ENCODE peak calls at places on chromosomes 12 and 14, in four cellular contexts. One of them, this sample, is unnamed.

GRCh38 chr12:10214877-10215267 is 2.2 kb downstream of the GABARAPL1 start:
- DNase-seq in GM20000: no peak
- DNase-seq in MM.1S: no peak
- DNase-seq in Peyer's patch: no peak
- DNase-seq in this sample: no peak

GRCh38 chr12:113766133-113766879 is 199.8 kb downstream of the RBM19 start:
- DNase-seq in GM20000: no peak
- DNase-seq in Peyer's patch: no peak
- DNase-seq in MM.1S: no peak
- DNase-seq in this sample: no peak

GRCh38 chr12:108888031-108888430 is 8.1 kb downstream of the DAO start:
- DNase-seq in GM20000: no peak
- DNase-seq in Peyer's patch: no peak
- DNase-seq in MM.1S: no peak
- DNase-seq in this sample: no peak

GRCh38 chr14:36658091-36659009 is 3.3 kb upstream of the PAX9 start:
- DNase-seq in Peyer's patch: no peak
- DNase-seq in MM.1S: no peak
- DNase-seq in GM20000: no peak
- DNase-seq in this sample: no peak

GRCh38 chr14:31968912-31969311 is 108.2 kb upstream of the ARHGAP5 start:
- DNase-seq in GM20000: no peak
- DNase-seq in MM.1S: no peak
- DNase-seq in Peyer's patch: no peak
- DNase-seq in this sample: no peak

GRCh38 chr14:71467419-71467818 is 464.8 kb upstream of the RGS6 start:
- DNase-seq in MM.1S: no peak
- DNase-seq in GM20000: no peak
- DNase-seq in Peyer's patch: no peak
- DNase-seq in this sample: no peak

GRCh38 chr12:89862511-89863331 is 154.1 kb upstream of the ATP2B1 start:
- DNase-seq in MM.1S: peak; percentile 70
- DNase-seq in GM20000: peak; percentile 69
- DNase-seq in Peyer's patch: peak; percentile 70
- DNase-seq in this sample: peak; percentile 30

GRCh38 chr12:56082382-56082781 is 2.4 kb downstream of the ERBB3 start:
- DNase-seq in MM.1S: no peak
- DNase-seq in Peyer's patch: no peak
- DNase-seq in GM20000: no peak
- DNase-seq in this sample: no peak

GRCh38 chr12:110689002-110689600 is at the start of gene HVCN1:
- DNase-seq in GM20000: peak; percentile 87
- DNase-seq in Peyer's patch: peak; percentile 77
- DNase-seq in MM.1S: no peak
- DNase-seq in this sample: peak; percentile 54

GRCh38 chr12:6288235-6288634 is 22.2 kb upstream of the PLEKHG6 start:
- DNase-seq in MM.1S: peak; percentile 1
- DNase-seq in Peyer's patch: no peak
- DNase-seq in GM20000: no peak
- DNase-seq in this sample: no peak
- TF ChIP-seq CTCF in MM.1S: no peak
- TF ChIP-seq CTCF in Peyer's patch: no peak
- TF ChIP-seq CTCF in GM20000: no peak
- TF ChIP-seq CTCF in this sample: no peak

DNA sequence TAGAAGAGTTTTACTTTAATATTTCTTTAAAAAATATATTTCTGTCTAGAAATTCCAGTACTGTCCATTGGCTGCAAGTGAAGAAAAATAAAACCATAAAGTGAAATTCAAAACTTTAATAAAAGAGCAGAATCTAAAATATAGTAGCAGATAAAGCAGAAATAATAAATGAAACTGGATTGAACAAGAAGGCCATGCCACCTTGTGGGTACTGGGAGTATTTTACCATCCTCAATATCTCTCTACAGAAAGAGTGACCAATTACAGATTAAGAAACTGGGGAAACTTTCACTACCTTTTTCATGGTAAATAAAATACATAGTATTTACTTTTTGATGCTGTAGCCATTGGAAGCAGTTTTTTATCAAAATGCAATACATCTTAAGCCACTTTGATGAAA is 220.5 kb downstream of the BCAT1 start:
- DNase-seq in MM.1S: peak; percentile 35
- DNase-seq in Peyer's patch: no peak
- DNase-seq in GM20000: peak; percentile 20
- DNase-seq in this sample: no peak
- TF ChIP-seq CTCF in MM.1S: peak; percentile 64
- TF ChIP-seq CTCF in Peyer's patch: no peak
- TF ChIP-seq CTCF in GM20000: no peak
- TF ChIP-seq CTCF in this sample: no peak

DNA sequence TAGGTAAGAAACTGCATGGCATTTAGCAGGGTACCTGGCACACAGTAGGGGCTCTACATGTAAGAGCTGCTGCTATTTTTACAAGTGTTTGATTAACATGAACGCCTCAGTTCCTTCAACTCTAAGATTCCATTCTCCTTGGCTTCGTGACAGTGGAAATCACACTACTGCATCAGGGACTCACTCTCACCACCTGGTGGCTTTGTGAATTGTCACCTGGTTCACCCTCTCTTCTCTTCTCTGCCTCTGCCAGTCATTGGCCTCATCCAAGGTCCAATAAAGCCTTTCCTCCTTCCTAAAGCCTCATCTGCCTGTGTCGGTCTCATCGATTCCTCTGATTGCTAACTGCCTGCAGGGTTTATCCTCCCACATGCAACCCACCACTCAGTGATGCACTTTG is 476.4 kb downstream of the VRK1 start:
- DNase-seq in Peyer's patch: no peak
- DNase-seq in GM20000: no peak
- DNase-seq in MM.1S: no peak
- DNase-seq in this sample: no peak
- TF ChIP-seq CTCF in Peyer's patch: no peak
- TF ChIP-seq CTCF in GM20000: no peak
- TF ChIP-seq CTCF in MM.1S: no peak
- TF ChIP-seq CTCF in this sample: no peak

GRCh38 chr12:12070674-12071661 is at the start of gene BCL2L14:
- DNase-seq in Peyer's patch: no peak
- DNase-seq in GM20000: peak; percentile 62
- DNase-seq in MM.1S: peak; percentile 46
- DNase-seq in this sample: no peak
- TF ChIP-seq CTCF in Peyer's patch: no peak
- TF ChIP-seq CTCF in GM20000: no peak
- TF ChIP-seq CTCF in MM.1S: peak; percentile 37
- TF ChIP-seq CTCF in this sample: no peak

DNA sequence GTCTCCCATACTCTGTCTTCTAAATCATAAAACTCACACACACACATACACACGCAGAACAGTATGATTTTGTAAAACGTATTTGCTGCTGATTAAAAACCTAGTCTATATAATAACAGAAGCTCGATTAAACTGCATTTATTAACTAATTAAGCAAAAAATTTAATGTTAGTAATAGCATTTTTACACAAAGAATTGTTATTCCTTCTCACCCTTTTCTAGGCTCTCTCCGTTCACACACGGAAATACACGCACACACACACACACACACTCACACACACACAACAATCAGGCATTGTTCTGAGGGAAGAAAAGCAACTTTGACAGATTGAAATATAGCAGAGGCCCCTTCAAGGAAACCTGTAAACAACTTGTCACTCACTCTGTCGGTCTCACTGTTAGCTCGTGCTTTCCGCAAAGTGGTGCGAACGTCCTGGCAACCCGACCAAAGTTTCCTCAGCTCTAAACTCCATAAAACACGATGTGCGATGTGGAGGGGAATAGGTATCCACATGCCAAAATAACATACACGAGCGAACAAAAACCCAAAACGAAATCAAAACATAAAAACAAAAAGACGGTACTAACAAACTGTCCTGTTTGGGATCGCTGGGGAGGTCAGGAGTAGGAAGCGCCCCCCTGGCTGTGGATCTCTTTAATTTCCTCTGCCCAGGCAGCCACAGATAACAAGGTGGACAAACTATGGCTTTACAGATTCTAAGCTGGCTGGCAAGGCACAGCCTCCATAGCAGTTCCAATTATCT is 723 bp upstream of the SOX5 start:
- DNase-seq in Peyer's patch: no peak
- DNase-seq in GM20000: no peak
- DNase-seq in MM.1S: no peak
- DNase-seq in this sample: no peak
- TF ChIP-seq CTCF in Peyer's patch: no peak
- TF ChIP-seq CTCF in GM20000: no peak
- TF ChIP-seq CTCF in MM.1S: no peak
- TF ChIP-seq CTCF in this sample: no peak

GRCh38 chr14:103613517-103613916 is 15.5 kb upstream of the KLC1 start:
- DNase-seq in MM.1S: peak; percentile 12
- DNase-seq in Peyer's patch: no peak
- DNase-seq in GM20000: no peak
- DNase-seq in this sample: no peak
- TF ChIP-seq CTCF in MM.1S: peak; percentile 41
- TF ChIP-seq CTCF in Peyer's patch: no peak
- TF ChIP-seq CTCF in GM20000: no peak
- TF ChIP-seq CTCF in this sample: no peak

GRCh38 chr14:104304451-104305351 is 166.3 kb downstream of the KIF26A start:
- DNase-seq in MM.1S: no peak
- DNase-seq in GM20000: no peak
- DNase-seq in Peyer's patch: no peak
- DNase-seq in this sample: no peak

GRCh38 chr14:104299993-104300761 is 161.8 kb downstream of the KIF26A start:
- DNase-seq in Peyer's patch: no peak
- DNase-seq in GM20000: no peak
- DNase-seq in MM.1S: no peak
- DNase-seq in this sample: no peak

GRCh38 chr14:104302794-104303405 is 164.5 kb downstream of the KIF26A start:
- DNase-seq in Peyer's patch: no peak
- DNase-seq in MM.1S: no peak
- DNase-seq in GM20000: no peak
- DNase-seq in this sample: no peak

GRCh38 chr14:104303705-104304425 is 165.5 kb downstream of the KIF26A start:
- DNase-seq in Peyer's patch: no peak
- DNase-seq in GM20000: no peak
- DNase-seq in MM.1S: no peak
- DNase-seq in this sample: no peak

DNA sequence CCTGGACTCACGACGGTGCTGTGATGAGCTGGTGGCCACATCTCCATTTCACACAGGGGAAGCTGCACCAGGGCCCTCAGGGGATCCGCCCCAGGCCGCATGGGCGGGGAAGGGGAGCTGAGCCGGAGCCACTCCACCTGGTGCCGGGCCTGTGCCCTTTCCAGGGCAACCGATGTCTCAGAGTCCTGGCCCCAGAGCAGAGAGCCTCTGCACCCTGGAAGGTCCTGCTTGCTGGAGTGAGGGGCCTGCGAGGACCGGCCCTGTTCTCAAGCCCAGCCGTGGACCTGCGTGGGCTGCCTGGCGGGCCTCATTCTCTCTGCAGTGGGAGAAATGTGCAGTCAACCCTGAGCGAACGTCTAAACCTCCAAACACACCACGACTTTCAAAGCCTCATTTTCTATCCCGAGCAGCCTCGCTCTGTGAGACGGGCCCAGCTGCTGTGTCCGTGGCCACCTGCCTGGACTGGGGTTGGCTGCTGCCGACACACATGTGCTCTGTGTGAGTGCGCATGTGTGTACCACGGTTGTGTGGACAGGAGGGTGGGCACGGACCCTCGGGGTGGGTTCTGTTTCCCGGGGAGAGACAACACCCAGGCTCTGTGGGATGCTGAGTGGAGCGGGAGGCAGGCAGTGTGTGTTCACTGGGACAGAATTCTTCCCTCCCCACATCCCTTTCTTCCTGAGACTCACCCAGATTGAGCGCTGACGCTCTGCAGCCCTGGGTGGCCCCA is 163.5 kb downstream of the KIF26A start:
- DNase-seq in MM.1S: no peak
- DNase-seq in Peyer's patch: no peak
- DNase-seq in GM20000: no peak
- DNase-seq in this sample: no peak
- TF ChIP-seq CTCF in MM.1S: no peak
- TF ChIP-seq CTCF in Peyer's patch: no peak
- TF ChIP-seq CTCF in GM20000: no peak
- TF ChIP-seq CTCF in this sample: no peak